ENCODE peak calls at places on chromosomes 7 and 10, in ten cellular contexts. One of them, this sample, is unnamed.

GRCh38 chr10:43225787-43226153 is 41.1 kb downstream of the RASGEF1A start:
- DNase-seq in Peyer's patch: peak; percentile 26
- DNase-seq in heart left ventricle: peak; percentile 18
- DNase-seq in AG04449: no peak
- DNase-seq in spleen: peak; percentile 74
- DNase-seq in tibial nerve: no peak
- DNase-seq in mucosa of descending colon: peak; percentile 40
- DNase-seq in SK-N-SH: no peak
- DNase-seq in brain microvascular endothelial cell: no peak
- DNase-seq in cardiac muscle cell: no peak
- DNase-seq in this sample: no peak

GRCh38 chr7:51647931-51648351 is 331.3 kb upstream of the COBL start:
- DNase-seq in Peyer's patch: no peak
- DNase-seq in heart left ventricle: no peak
- DNase-seq in AG04449: no peak
- DNase-seq in spleen: no peak
- DNase-seq in tibial nerve: no peak
- DNase-seq in mucosa of descending colon: no peak
- DNase-seq in SK-N-SH: peak; percentile 36
- DNase-seq in brain microvascular endothelial cell: no peak
- DNase-seq in cardiac muscle cell: no peak
- DNase-seq in this sample: peak; percentile 0

GRCh38 chr10:3542185-3542611 is 242.8 kb downstream of the KLF6 start:
- DNase-seq in Peyer's patch: no peak
- DNase-seq in heart left ventricle: no peak
- DNase-seq in AG04449: peak; percentile 60
- DNase-seq in spleen: no peak
- DNase-seq in tibial nerve: no peak
- DNase-seq in mucosa of descending colon: no peak
- DNase-seq in SK-N-SH: no peak
- DNase-seq in brain microvascular endothelial cell: peak; percentile 38
- DNase-seq in cardiac muscle cell: no peak
- DNase-seq in this sample: peak; percentile 96

GRCh38 chr7:121395494-121395960 is 581 bp downstream of the FAM3C start:
- DNase-seq in Peyer's patch: no peak
- DNase-seq in heart left ventricle: no peak
- DNase-seq in AG04449: no peak
- DNase-seq in spleen: peak; percentile 91
- DNase-seq in tibial nerve: peak; percentile 11
- DNase-seq in mucosa of descending colon: no peak
- DNase-seq in SK-N-SH: peak; percentile 26
- DNase-seq in brain microvascular endothelial cell: peak; percentile 37
- DNase-seq in cardiac muscle cell: no peak
- DNase-seq in this sample: peak; percentile 21

GRCh38 chr10:60042959-60043358 is 136.6 kb upstream of the CCDC6 start:
- DNase-seq in Peyer's patch: no peak
- DNase-seq in heart left ventricle: no peak
- DNase-seq in AG04449: no peak
- DNase-seq in spleen: no peak
- DNase-seq in tibial nerve: no peak
- DNase-seq in mucosa of descending colon: no peak
- DNase-seq in SK-N-SH: no peak
- DNase-seq in brain microvascular endothelial cell: no peak
- DNase-seq in cardiac muscle cell: no peak
- DNase-seq in this sample: no peak

GRCh38 chr10:63466168-63466935 is 575 bp upstream of the JMJD1C start:
- DNase-seq in Peyer's patch: no peak
- DNase-seq in heart left ventricle: peak; percentile 41
- DNase-seq in AG04449: no peak
- DNase-seq in spleen: peak; percentile 85
- DNase-seq in tibial nerve: peak; percentile 56
- DNase-seq in mucosa of descending colon: no peak
- DNase-seq in SK-N-SH: peak; percentile 55
- DNase-seq in brain microvascular endothelial cell: peak; percentile 53
- DNase-seq in cardiac muscle cell: peak; percentile 72
- DNase-seq in this sample: peak; percentile 63

GRCh38 chr7:120190109-120190508 is 82.9 kb upstream of the KCND2 start:
- DNase-seq in Peyer's patch: no peak
- DNase-seq in heart left ventricle: no peak
- DNase-seq in AG04449: no peak
- DNase-seq in spleen: no peak
- DNase-seq in tibial nerve: no peak
- DNase-seq in mucosa of descending colon: no peak
- DNase-seq in SK-N-SH: no peak
- DNase-seq in brain microvascular endothelial cell: no peak
- DNase-seq in cardiac muscle cell: no peak
- DNase-seq in this sample: no peak

GRCh38 chr7:102439963-102440795 is 6.8 kb downstream of the ORAI2 start:
- DNase-seq in Peyer's patch: peak; percentile 64
- DNase-seq in heart left ventricle: peak; percentile 89
- DNase-seq in AG04449: no peak
- DNase-seq in spleen: no peak
- DNase-seq in tibial nerve: no peak
- DNase-seq in mucosa of descending colon: no peak
- DNase-seq in SK-N-SH: peak; percentile 40
- DNase-seq in brain microvascular endothelial cell: peak; percentile 84
- DNase-seq in cardiac muscle cell: no peak
- DNase-seq in this sample: peak; percentile 77

GRCh38 chr10:97131702-97132101 is 54.1 kb downstream of the SLIT1 start:
- DNase-seq in Peyer's patch: no peak
- DNase-seq in heart left ventricle: no peak
- DNase-seq in AG04449: no peak
- DNase-seq in spleen: peak; percentile 44
- DNase-seq in tibial nerve: no peak
- DNase-seq in mucosa of descending colon: no peak
- DNase-seq in SK-N-SH: no peak
- DNase-seq in brain microvascular endothelial cell: no peak
- DNase-seq in cardiac muscle cell: no peak
- DNase-seq in this sample: no peak

GRCh38 chr7:90857595-90857994 is 261.5 kb downstream of the CDK14 start:
- DNase-seq in Peyer's patch: no peak
- DNase-seq in heart left ventricle: no peak
- DNase-seq in AG04449: no peak
- DNase-seq in spleen: no peak
- DNase-seq in tibial nerve: no peak
- DNase-seq in mucosa of descending colon: no peak
- DNase-seq in SK-N-SH: no peak
- DNase-seq in brain microvascular endothelial cell: no peak
- DNase-seq in cardiac muscle cell: peak; percentile 4
- DNase-seq in this sample: no peak

GRCh38 chr10:79375321-79376077 is 28.2 kb downstream of the PPIF start:
- DNase-seq in Peyer's patch: no peak
- DNase-seq in heart left ventricle: peak; percentile 24
- DNase-seq in AG04449: no peak
- DNase-seq in spleen: no peak
- DNase-seq in tibial nerve: no peak
- DNase-seq in mucosa of descending colon: peak; percentile 33
- DNase-seq in SK-N-SH: no peak
- DNase-seq in brain microvascular endothelial cell: peak; percentile 41
- DNase-seq in cardiac muscle cell: peak; percentile 19
- DNase-seq in this sample: peak; percentile 43

GRCh38 chr7:44912775-44913347 is 27.5 kb upstream of the PURB start:
- DNase-seq in Peyer's patch: no peak
- DNase-seq in heart left ventricle: no peak
- DNase-seq in AG04449: no peak
- DNase-seq in spleen: no peak
- DNase-seq in tibial nerve: no peak
- DNase-seq in mucosa of descending colon: no peak
- DNase-seq in SK-N-SH: peak; percentile 58
- DNase-seq in brain microvascular endothelial cell: no peak
- DNase-seq in cardiac muscle cell: no peak
- DNase-seq in this sample: peak; percentile 20

GRCh38 chr7:153832160-153832559 is 220.0 kb upstream of the DPP6 start:
- DNase-seq in Peyer's patch: no peak
- DNase-seq in heart left ventricle: no peak
- DNase-seq in AG04449: no peak
- DNase-seq in spleen: no peak
- DNase-seq in tibial nerve: no peak
- DNase-seq in mucosa of descending colon: no peak
- DNase-seq in SK-N-SH: peak; percentile 23
- DNase-seq in brain microvascular endothelial cell: no peak
- DNase-seq in cardiac muscle cell: no peak
- DNase-seq in this sample: no peak

GRCh38 chr7:153835712-153836265 is 216.4 kb upstream of the DPP6 start:
- DNase-seq in Peyer's patch: no peak
- DNase-seq in heart left ventricle: no peak
- DNase-seq in AG04449: no peak
- DNase-seq in spleen: no peak
- DNase-seq in tibial nerve: no peak
- DNase-seq in mucosa of descending colon: no peak
- DNase-seq in SK-N-SH: peak; percentile 62
- DNase-seq in brain microvascular endothelial cell: no peak
- DNase-seq in cardiac muscle cell: no peak
- DNase-seq in this sample: no peak

GRCh38 chr7:153840861-153841260 is 211.3 kb upstream of the DPP6 start:
- DNase-seq in Peyer's patch: no peak
- DNase-seq in heart left ventricle: no peak
- DNase-seq in AG04449: no peak
- DNase-seq in spleen: no peak
- DNase-seq in tibial nerve: no peak
- DNase-seq in mucosa of descending colon: no peak
- DNase-seq in SK-N-SH: no peak
- DNase-seq in brain microvascular endothelial cell: no peak
- DNase-seq in cardiac muscle cell: no peak
- DNase-seq in this sample: no peak

GRCh38 chr7:153829523-153829922 is 222.7 kb upstream of the DPP6 start:
- DNase-seq in Peyer's patch: no peak
- DNase-seq in heart left ventricle: no peak
- DNase-seq in AG04449: no peak
- DNase-seq in spleen: no peak
- DNase-seq in tibial nerve: no peak
- DNase-seq in mucosa of descending colon: no peak
- DNase-seq in SK-N-SH: no peak
- DNase-seq in brain microvascular endothelial cell: no peak
- DNase-seq in cardiac muscle cell: no peak
- DNase-seq in this sample: no peak

GRCh38 chr7:153835104-153835503 is 217.1 kb upstream of the DPP6 start:
- DNase-seq in Peyer's patch: no peak
- DNase-seq in heart left ventricle: no peak
- DNase-seq in AG04449: no peak
- DNase-seq in spleen: no peak
- DNase-seq in tibial nerve: no peak
- DNase-seq in mucosa of descending colon: no peak
- DNase-seq in SK-N-SH: peak; percentile 6
- DNase-seq in brain microvascular endothelial cell: no peak
- DNase-seq in cardiac muscle cell: no peak
- DNase-seq in this sample: no peak
- TF ChIP-seq CTCF in Peyer's patch: no peak
- TF ChIP-seq CTCF in heart left ventricle: no peak
- TF ChIP-seq CTCF in AG04449: no peak
- TF ChIP-seq CTCF in spleen: no peak
- TF ChIP-seq CTCF in tibial nerve: no peak
- TF ChIP-seq CTCF in mucosa of descending colon: no peak
- TF ChIP-seq CTCF in SK-N-SH: no peak
- TF ChIP-seq CTCF in brain microvascular endothelial cell: no peak
- TF ChIP-seq CTCF in cardiac muscle cell: no peak
- TF ChIP-seq CTCF in this sample: no peak

DNA sequence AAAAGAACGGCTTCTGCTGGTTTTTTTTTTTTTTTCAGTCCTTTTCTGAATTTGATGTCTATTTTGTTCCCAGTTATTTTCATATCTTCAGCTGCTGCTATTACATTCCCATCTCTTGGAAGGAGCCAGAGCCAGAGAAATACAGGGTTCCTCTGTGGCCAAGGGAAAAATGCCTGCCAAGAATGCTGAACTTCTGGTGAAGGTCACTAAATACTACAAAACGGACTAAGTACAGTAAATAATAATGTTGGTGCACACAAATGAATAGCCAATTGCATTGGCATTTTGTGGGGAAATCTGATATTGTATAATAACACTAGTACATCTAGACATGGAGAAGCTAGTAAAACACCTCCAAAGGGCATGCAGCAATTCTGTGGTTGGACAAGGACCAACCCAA is 56.3 kb upstream of the ZEB1 start:
- DNase-seq in Peyer's patch: no peak
- DNase-seq in heart left ventricle: no peak
- DNase-seq in AG04449: peak; percentile 51
- DNase-seq in spleen: no peak
- DNase-seq in tibial nerve: peak; percentile 56
- DNase-seq in mucosa of descending colon: no peak
- DNase-seq in SK-N-SH: no peak
- DNase-seq in brain microvascular endothelial cell: peak; percentile 18
- DNase-seq in cardiac muscle cell: no peak
- DNase-seq in this sample: peak; percentile 86
- H3K4me3 ChIP-seq in Peyer's patch: no peak overlapping the region
- H3K4me3 ChIP-seq in heart left ventricle: no peak overlapping the region
- H3K4me3 ChIP-seq in AG04449: no peak overlapping the region
- H3K4me3 ChIP-seq in spleen: no peak overlapping the region
- H3K4me3 ChIP-seq in tibial nerve: no peak overlapping the region
- H3K4me3 ChIP-seq in mucosa of descending colon: no peak overlapping the region
- H3K4me3 ChIP-seq in SK-N-SH: peak overlapping the region; percentile 48
- H3K4me3 ChIP-seq in brain microvascular endothelial cell: no peak overlapping the region
- H3K4me3 ChIP-seq in cardiac muscle cell: no peak overlapping the region
- H3K4me3 ChIP-seq in this sample: no peak overlapping the region

GRCh38 chr7:48035301-48035966 is at the start of gene C7orf57:
- DNase-seq in Peyer's patch: peak; percentile 93
- DNase-seq in heart left ventricle: peak; percentile 95
- DNase-seq in AG04449: peak; percentile 24
- DNase-seq in spleen: peak; percentile 95
- DNase-seq in tibial nerve: peak; percentile 77
- DNase-seq in mucosa of descending colon: peak; percentile 92
- DNase-seq in SK-N-SH: peak; percentile 99
- DNase-seq in brain microvascular endothelial cell: peak; percentile 84
- DNase-seq in cardiac muscle cell: peak; percentile 94
- DNase-seq in this sample: peak; percentile 70
- TF ChIP-seq CTCF in Peyer's patch: no peak
- TF ChIP-seq CTCF in heart left ventricle: peak; percentile 34
- TF ChIP-seq CTCF in AG04449: peak; percentile 46
- TF ChIP-seq CTCF in spleen: peak; percentile 49
- TF ChIP-seq CTCF in tibial nerve: peak; percentile 43
- TF ChIP-seq CTCF in mucosa of descending colon: no peak
- TF ChIP-seq CTCF in SK-N-SH: peak; percentile 20
- TF ChIP-seq CTCF in brain microvascular endothelial cell: no peak
- TF ChIP-seq CTCF in cardiac muscle cell: no peak
- TF ChIP-seq CTCF in this sample: no peak

GRCh38 chr7:117484988-117485655 is 5.3 kb downstream of the CFTR start:
- DNase-seq in Peyer's patch: no peak
- DNase-seq in heart left ventricle: no peak
- DNase-seq in AG04449: no peak
- DNase-seq in spleen: no peak
- DNase-seq in tibial nerve: no peak
- DNase-seq in mucosa of descending colon: no peak
- DNase-seq in SK-N-SH: no peak
- DNase-seq in brain microvascular endothelial cell: no peak
- DNase-seq in cardiac muscle cell: no peak
- DNase-seq in this sample: no peak

GRCh38 chr7:117480978-117481377 is 1.2 kb downstream of the CFTR start:
- DNase-seq in Peyer's patch: no peak
- DNase-seq in heart left ventricle: no peak
- DNase-seq in AG04449: no peak
- DNase-seq in spleen: no peak
- DNase-seq in tibial nerve: no peak
- DNase-seq in mucosa of descending colon: no peak
- DNase-seq in SK-N-SH: no peak
- DNase-seq in brain microvascular endothelial cell: no peak
- DNase-seq in cardiac muscle cell: peak; percentile 13
- DNase-seq in this sample: no peak

GRCh38 chr7:117478796-117479479 is 887 bp upstream of the CFTR start:
- DNase-seq in Peyer's patch: no peak
- DNase-seq in heart left ventricle: no peak
- DNase-seq in AG04449: no peak
- DNase-seq in spleen: no peak
- DNase-seq in tibial nerve: no peak
- DNase-seq in mucosa of descending colon: no peak
- DNase-seq in SK-N-SH: no peak
- DNase-seq in brain microvascular endothelial cell: no peak
- DNase-seq in cardiac muscle cell: no peak
- DNase-seq in this sample: no peak

GRCh38 chr7:117479480-117480224 is at the start of gene CFTR:
- DNase-seq in Peyer's patch: peak; percentile 71
- DNase-seq in heart left ventricle: peak; percentile 30
- DNase-seq in AG04449: no peak
- DNase-seq in spleen: no peak
- DNase-seq in tibial nerve: no peak
- DNase-seq in mucosa of descending colon: peak; percentile 79
- DNase-seq in SK-N-SH: peak; percentile 12
- DNase-seq in brain microvascular endothelial cell: no peak
- DNase-seq in cardiac muscle cell: peak; percentile 39
- DNase-seq in this sample: no peak
- H3K4me3 ChIP-seq in Peyer's patch: peak within 1 kb of the TSS; percentile 29
- H3K4me3 ChIP-seq in heart left ventricle: no peak within 1 kb of the TSS
- H3K4me3 ChIP-seq in AG04449: no peak within 1 kb of the TSS
- H3K4me3 ChIP-seq in spleen: no peak within 1 kb of the TSS
- H3K4me3 ChIP-seq in tibial nerve: peak within 1 kb of the TSS; percentile 9
- H3K4me3 ChIP-seq in mucosa of descending colon: peak within 1 kb of the TSS; percentile 10
- H3K4me3 ChIP-seq in SK-N-SH: no peak within 1 kb of the TSS
- H3K4me3 ChIP-seq in brain microvascular endothelial cell: peak within 1 kb of the TSS; percentile 52
- H3K4me3 ChIP-seq in cardiac muscle cell: peak within 1 kb of the TSS; percentile 34
- H3K4me3 ChIP-seq in this sample: no peak within 1 kb of the TSS

This sample was measured in fibroblast of mammary gland.